ENCODE peak calls at places on chromosomes 13 and 19, in nine cellular contexts. Q is right lobe of liver; L is BJ; A is CD4-positive, CD25-positive, alpha-beta regulatory T cell; J is AG04450; P is CD4-positive, alpha-beta memory T cell; D is left ventricle myocardium inferior; C is brain microvascular endothelial cell; O is aorta. E is an unnamed sample.

GRCh38 chr19:34692541-34692940 is 15.1 kb downstream of the ZNF302 start:
- DNase-seq in A (no peak), D (no peak), L (no peak), J (no peak), P (no peak), C (no peak), O (no peak), Q (no peak), E (no peak)

GRCh38 chr13:98507060-98507797 is 69.7 kb downstream of the STK24 start:
- DNase-seq in D (peak; percentile 72), O (peak; percentile 70), P (no peak), A (no peak), Q (peak; percentile 73), C (peak; percentile 29), J (no peak), L (no peak), E (no peak)

GRCh38 chr13:100100115-100100879 is 11.4 kb downstream of the PCCA start:
- DNase-seq in C (peak; percentile 62), L (no peak), A (peak; percentile 31), Q (no peak), D (no peak), O (no peak), P (no peak), J (peak; percentile 50), E (peak; percentile 44)

GRCh38 chr13:34849406-34849805 is 92.7 kb upstream of the NBEA start:
- DNase-seq in Q (no peak), L (no peak), D (no peak), O (no peak), A (no peak), C (no peak), J (no peak), P (no peak), E (no peak)

GRCh38 chr19:10797078-10797477 is 38.9 kb downstream of the TMED1 start:
- DNase-seq in P (peak; percentile 62), A (peak; percentile 71), O (no peak), D (no peak), L (no peak), J (no peak), C (no peak), Q (no peak), E (no peak)

GRCh38 chr13:98022210-98022609 is 68.7 kb downstream of the IPO5 start:
- DNase-seq in C (peak; percentile 88), J (peak; percentile 38), L (peak; percentile 51), P (no peak), D (no peak), O (no peak), Q (no peak), A (no peak), E (no peak)

GRCh38 chr13:92433963-92434362 is 792.6 kb upstream of the GPC6 start:
- DNase-seq in A (no peak), L (no peak), Q (no peak), P (no peak), J (no peak), D (no peak), O (no peak), C (no peak), E (no peak)

GRCh38 chr13:91203430-91203829 is 144.1 kb upstream of the MIR17HG start:
- DNase-seq in D (no peak), J (no peak), P (no peak), O (no peak), Q (no peak), A (no peak), L (no peak), C (no peak), E (no peak)

GRCh38 chr19:46944918-46945628 is 74.6 kb upstream of the NPAS1 start:
- DNase-seq in P (no peak), Q (peak; percentile 36), L (no peak), D (peak; percentile 77), J (no peak), C (peak; percentile 76), O (peak; percentile 83), A (no peak), E (peak; percentile 58)

GRCh38 chr13:112331675-112332074 is 44.5 kb upstream of the SPACA7 start:
- DNase-seq in A (no peak), L (no peak), P (no peak), J (no peak), C (no peak), Q (no peak), O (no peak), D (no peak), E (no peak)
- H3K27me3 ChIP-seq in A (peaks cover 6% of the 10 kb centered on the region), L (no peaks in the 10 kb centered on the region), P (no peaks in the 10 kb centered on the region), J (no peaks in the 10 kb centered on the region), C (peaks cover 14% of the 10 kb centered on the region), Q (no peaks in the 10 kb centered on the region), O (no peaks in the 10 kb centered on the region), D (peaks cover 78% of the 10 kb centered on the region), E (peaks cover 10% of the 10 kb centered on the region)

DNA sequence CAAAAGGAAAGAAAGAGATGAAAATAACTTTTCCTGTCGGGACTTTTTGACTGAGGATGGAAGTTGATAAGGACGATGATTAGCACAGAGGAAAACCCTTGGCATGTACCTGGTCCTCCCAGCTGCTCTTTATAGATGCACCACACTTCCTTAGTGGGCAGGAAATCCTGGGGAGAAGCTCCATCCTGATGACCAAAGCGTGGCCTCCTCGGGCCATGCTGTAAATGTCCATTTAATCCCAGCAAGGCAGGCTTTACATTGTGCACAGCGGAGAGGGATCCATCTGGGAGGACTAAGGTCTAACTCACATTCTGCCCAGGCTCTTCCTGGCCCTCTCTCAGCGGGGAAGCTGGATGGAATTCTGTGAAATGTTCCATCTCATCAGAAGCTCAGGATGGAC is 113.5 kb downstream of the COL4A2 start:
- DNase-seq in O (no peak), J (no peak), Q (no peak), P (no peak), D (no peak), L (no peak), C (no peak), A (no peak), E (no peak)
- H3K27me3 ChIP-seq in O (no peaks in the 10 kb centered on the region), J (no peaks in the 10 kb centered on the region), Q (no peaks in the 10 kb centered on the region), P (peaks cover 30% of the 10 kb centered on the region), D (no peaks in the 10 kb centered on the region), L (no peaks in the 10 kb centered on the region), C (no peaks in the 10 kb centered on the region), A (peaks cover 14% of the 10 kb centered on the region), E (no peaks in the 10 kb centered on the region)

GRCh38 chr19:42150353-42150752 is 18.1 kb upstream of the POU2F2 start:
- DNase-seq in C (no peak), L (no peak), A (no peak), P (no peak), Q (no peak), O (no peak), D (no peak), J (no peak), E (no peak)
- H3K27me3 ChIP-seq in C (peaks cover 41% of the 10 kb centered on the region), L (peaks cover 57% of the 10 kb centered on the region), A (no peaks in the 10 kb centered on the region), P (no peaks in the 10 kb centered on the region), Q (peaks cover 5% of the 10 kb centered on the region), O (no peaks in the 10 kb centered on the region), D (peaks cover 99% of the 10 kb centered on the region), J (peaks cover 82% of the 10 kb centered on the region), E (no peaks in the 10 kb centered on the region)

DNA sequence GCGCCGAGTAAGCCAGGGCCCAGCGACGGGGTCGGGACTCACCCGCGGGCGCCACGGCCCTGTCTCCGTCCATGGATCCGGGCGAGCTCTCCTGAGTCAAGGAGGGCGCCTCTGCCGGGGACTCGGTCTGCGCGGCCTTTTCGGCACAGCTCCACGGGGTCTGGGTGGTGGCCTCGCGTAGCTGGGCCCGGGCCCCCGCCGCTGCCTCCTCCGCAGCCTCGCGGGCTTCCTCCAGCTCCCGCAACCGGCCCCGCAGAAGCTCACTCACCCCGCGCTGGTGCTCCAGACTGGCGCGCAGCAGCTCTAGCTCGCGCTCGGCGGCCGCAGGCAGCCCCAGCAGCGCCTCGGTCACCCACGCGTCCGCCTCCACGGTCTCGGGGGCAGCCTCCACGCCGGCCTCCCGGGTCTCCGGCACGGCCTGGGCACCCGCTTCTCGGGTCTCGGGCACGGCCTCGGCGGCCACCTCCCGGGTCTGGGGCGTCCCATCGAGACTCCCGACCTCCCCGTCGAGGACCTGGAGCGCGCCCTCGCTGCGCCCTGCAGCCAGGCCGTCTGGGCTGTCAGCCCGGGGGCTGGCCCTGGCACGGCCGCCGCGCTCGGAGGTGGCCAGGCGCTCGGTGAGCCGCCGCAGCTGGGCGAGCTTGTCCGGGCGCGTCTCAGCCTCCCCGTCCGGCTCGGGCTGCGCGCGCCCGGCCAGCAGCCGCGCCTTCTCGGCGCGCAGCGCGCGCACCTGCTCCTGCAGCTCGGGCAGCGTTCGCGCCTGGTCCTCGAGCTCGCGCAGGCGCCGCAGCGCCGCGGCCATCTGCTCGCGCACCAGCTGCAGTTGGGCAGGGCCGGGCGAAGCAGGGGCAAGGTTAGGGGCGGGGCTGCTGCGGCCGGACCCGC is 8.4 kb downstream of the KANK3 start:
- DNase-seq in A (peak; percentile 49), P (no peak), Q (peak; percentile 55), C (no peak), O (peak; percentile 48), L (no peak), D (peak; percentile 41), J (no peak), E (no peak)
- H3K27me3 ChIP-seq in A (no peaks in the 10 kb centered on the region), P (peaks cover 9% of the 10 kb centered on the region), Q (peaks cover 18% of the 10 kb centered on the region), C (peaks cover 8% of the 10 kb centered on the region), O (no peaks in the 10 kb centered on the region), L (peaks cover 29% of the 10 kb centered on the region), D (peaks cover 49% of the 10 kb centered on the region), J (peaks cover 27% of the 10 kb centered on the region), E (no peaks in the 10 kb centered on the region)

GRCh38 chr19:39512964-39513363 is 2.0 kb upstream of the SELENOV start:
- DNase-seq in D (no peak), J (no peak), L (no peak), C (no peak), O (peak; percentile 6), A (no peak), P (no peak), Q (no peak), E (no peak)

GRCh38 chr19:39514840-39515550 is at the start of gene SELENOV:
- DNase-seq in C (no peak), J (no peak), P (no peak), O (peak; percentile 47), L (no peak), Q (peak; percentile 27), A (no peak), D (no peak), E (no peak)

GRCh38 chr19:39516270-39516669 is 1.3 kb downstream of the SELENOV start:
- DNase-seq in Q (no peak), O (peak; percentile 12), D (no peak), P (no peak), C (no peak), L (no peak), J (no peak), A (no peak), E (no peak)

GRCh38 chr19:39517432-39517831 is 2.5 kb downstream of the SELENOV start:
- DNase-seq in J (no peak), Q (no peak), D (no peak), P (no peak), O (peak; percentile 12), L (no peak), C (no peak), A (no peak), E (no peak)

DNA sequence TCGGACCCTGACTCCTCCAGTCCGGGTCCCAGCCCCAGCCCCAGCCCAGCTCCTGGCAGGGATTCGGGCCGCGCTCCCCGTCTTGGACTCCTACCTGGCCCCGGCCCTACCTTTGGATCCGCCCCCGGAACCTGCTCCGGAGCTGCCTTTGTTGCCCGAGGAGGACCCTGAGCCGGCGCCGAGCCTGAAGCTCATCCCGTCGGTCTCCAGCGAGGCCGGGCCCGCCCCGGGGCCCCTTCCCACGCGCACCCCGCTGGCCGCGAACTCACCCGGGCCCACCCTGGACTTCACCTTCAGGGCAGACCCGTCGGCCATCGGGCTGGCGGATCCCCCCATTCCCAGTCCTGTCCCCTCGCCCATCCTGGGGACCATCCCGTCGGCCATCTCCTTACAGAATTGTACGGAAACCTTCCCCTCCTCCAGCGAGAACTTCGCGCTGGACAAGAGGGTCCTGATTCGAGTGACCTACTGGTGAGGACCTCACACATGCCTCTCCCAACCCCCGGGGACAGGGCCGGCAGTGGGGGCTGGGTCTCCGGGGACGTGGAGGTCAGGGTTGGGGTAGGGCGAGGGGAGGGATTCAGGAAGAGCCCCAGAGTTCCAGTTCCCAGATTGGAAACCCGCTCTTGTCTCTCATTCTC is 732 bp downstream of the SELENOV start:
- DNase-seq in D (no peak), L (no peak), O (no peak), C (no peak), A (no peak), Q (no peak), P (no peak), J (no peak), E (no peak)
- H3K27me3 ChIP-seq in D (peaks cover 78% of the 10 kb centered on the region), L (peaks cover 36% of the 10 kb centered on the region), O (no peaks in the 10 kb centered on the region), C (peaks cover 34% of the 10 kb centered on the region), A (peaks cover 14% of the 10 kb centered on the region), Q (no peaks in the 10 kb centered on the region), P (peaks cover 19% of the 10 kb centered on the region), J (peaks cover 50% of the 10 kb centered on the region), E (peaks cover 28% of the 10 kb centered on the region)